ENCODE peak calls at places on chromosomes 6 and 20, in ten cellular contexts. J, V, Y, G, I, H, C, O, S and Z are unnamed samples.

GRCh38 chr6:160386869-160387518 is 38.8 kb downstream of the SLC22A3 start:
- DNase-seq in O (peak), V (no peak), Y (no peak), I (no peak), G (no peak), C (no peak), H (peak), J (no peak), S (peak), Z (peak)

GRCh38 chr6:57313711-57314471 is 3.5 kb upstream of the PRIM2 start:
- DNase-seq in Y (no peak), S (peak), I (no peak), J (no peak), C (peak), G (no peak), H (no peak), O (no peak), V (peak), Z (no peak)

GRCh38 chr6:165717732-165718465 is 54.9 kb upstream of the PDE10A start:
- DNase-seq in I (no peak), H (no peak), Y (no peak), G (no peak), O (no peak), V (peak), J (no peak), C (no peak), S (no peak), Z (no peak)

GRCh38 chr20:8568068-8568467 is 436.0 kb downstream of the PLCB1 start:
- DNase-seq in S (no peak), Y (no peak), V (peak), C (peak), O (no peak), H (no peak), G (no peak), I (no peak), J (no peak), Z (no peak)

GRCh38 chr6:21935561-21936028 is 342.0 kb downstream of the SOX4 start:
- DNase-seq in V (peak), C (no peak), H (no peak), J (no peak), Y (no peak), I (no peak), S (no peak), G (no peak), O (no peak), Z (no peak)

GRCh38 chr6:28436404-28436803 is 6.9 kb downstream of the ZSCAN23 start:
- DNase-seq in I (no peak), J (no peak), S (no peak), H (no peak), G (no peak), V (no peak), C (no peak), Y (no peak), O (no peak), Z (no peak)

GRCh38 chr6:73580247-73581149 is 59.7 kb upstream of the EEF1A1 start:
- DNase-seq in G (no peak), I (peak), Y (peak), H (peak), O (peak), J (peak), S (peak), C (peak), V (peak), Z (peak)

GRCh38 chr20:49961413-49961812 is 21.4 kb upstream of the SNAI1 start:
- DNase-seq in G (no peak), J (no peak), C (no peak), S (no peak), I (no peak), O (no peak), V (peak), H (no peak), Y (no peak), Z (no peak)

GRCh38 chr20:48965189-48965910 is 43.8 kb downstream of the ARFGEF2 start:
- DNase-seq in O (no peak), G (no peak), V (peak), H (no peak), J (no peak), S (no peak), Y (no peak), I (no peak), C (no peak), Z (no peak)

GRCh38 chr20:7728373-7728772 is 211.9 kb downstream of the HAO1 start:
- DNase-seq in S (no peak), I (no peak), Y (no peak), V (no peak), G (no peak), J (no peak), C (no peak), H (no peak), O (no peak), Z (no peak)

GRCh38 chr6:104126621-104127020 is 733.1 kb downstream of the HACE1 start:
- DNase-seq in S (no peak), G (no peak), Y (no peak), V (no peak), O (no peak), C (no peak), J (no peak), H (no peak), I (no peak), Z (no peak)

GRCh38 chr20:31604567-31605030 is 490 bp upstream of the ID1 start:
- DNase-seq in C (no peak), J (no peak), H (no peak), S (no peak), I (no peak), V (no peak), Y (no peak), O (no peak), G (no peak), Z (no peak)

GRCh38 chr6:147586044-147586443 is 77.6 kb downstream of the SAMD5 start:
- DNase-seq in Y (no peak), J (no peak), G (no peak), I (no peak), O (no peak), S (no peak), C (peak), V (peak), H (peak), Z (no peak)

GRCh38 chr6:27545271-27546046 is 72.6 kb upstream of the ZNF184 start:
- DNase-seq in S (no peak), J (peak), H (no peak), I (no peak), V (peak), G (no peak), Y (no peak), C (no peak), O (no peak), Z (peak)

GRCh38 chr6:133166706-133167105 is 74.5 kb upstream of the EYA4 start:
- DNase-seq in J (no peak), S (no peak), I (no peak), H (no peak), O (no peak), V (peak), G (no peak), C (no peak), Y (no peak), Z (no peak)

GRCh38 chr6:112237066-112237465 is 17.3 kb downstream of the LAMA4 start:
- DNase-seq in S (no peak), I (no peak), O (no peak), Y (no peak), G (no peak), J (no peak), V (no peak), C (no peak), H (no peak), Z (no peak)

GRCh38 chr6:168029459-168030217 is 32.2 kb downstream of the KIF25 start:
- DNase-seq in S (no peak), V (no peak), O (no peak), Y (no peak), G (no peak), H (no peak), J (no peak), I (no peak), C (no peak), Z (no peak)

GRCh38 chr6:25485820-25486559 is 166.0 kb upstream of the SCGN start:
- DNase-seq in H (peak), S (peak), G (peak), J (no peak), O (peak), C (no peak), Y (no peak), I (no peak), V (no peak), Z (no peak)

GRCh38 chr6:26272171-26272631 is 92.8 kb upstream of the BTN3A2 start:
- DNase-seq in I (peak), G (no peak), S (peak), J (no peak), V (no peak), C (no peak), O (no peak), Y (peak), H (peak), Z (no peak)

GRCh38 chr6:89321571-89321970 is 6.5 kb upstream of the GABRR2 start:
- DNase-seq in H (no peak), I (no peak), C (no peak), O (no peak), S (no peak), V (no peak), J (peak), G (no peak), Y (no peak), Z (no peak)

GRCh38 chr6:151679941-151680340 is 127.5 kb upstream of the ESR1 start:
- DNase-seq in V (no peak), O (no peak), H (no peak), C (no peak), J (no peak), G (no peak), Y (no peak), S (no peak), I (no peak), Z (no peak)

GRCh38 chr20:37584238-37584807 is 56.6 kb upstream of the BLCAP start:
- DNase-seq in I (no peak), J (no peak), V (no peak), G (no peak), S (no peak), O (no peak), H (no peak), Y (no peak), C (no peak), Z (no peak)